ENCODE peak calls at places on chromosomes 4 and X, in eight cellular contexts. Y is brain microvascular endothelial cell; K is lower lobe of right lung; I is right lobe of liver; V is left ventricle myocardium inferior; O is CD4-positive, CD25-positive, alpha-beta regulatory T cell; P is mucosa of descending colon; Q is pancreas. C is an unnamed sample. For H3K36me3, the result is how much of the 10 kb centered on the place peaks cover.

GRCh38 chrX:154443479-154443910 is 446 bp upstream of the FAM50A start:
- DNase-seq in Y (no peak), K (no peak), I (no peak), V (no peak), O (no peak), P (peak), Q (no peak), C (no peak)

GRCh38 chrX:24260827-24261550 is 52.9 kb downstream of the SUPT20HL2 start:
- DNase-seq in Y (peak), K (peak), I (no peak), V (no peak), O (peak), P (peak), Q (no peak), C (peak)

GRCh38 chr4:101037938-101038413 is 309.4 kb downstream of the PPP3CA start:
- DNase-seq in Y (no peak), K (no peak), I (no peak), V (no peak), O (peak), P (no peak), Q (no peak), C (no peak)

GRCh38 chr4:81470456-81471327 is 1.0 kb downstream of the RASGEF1B start:
- DNase-seq in Y (peak), K (peak), I (peak), V (peak), O (peak), P (peak), Q (peak), C (peak)

GRCh38 chrX:69025802-69026301 is 139.4 kb downstream of the PJA1 start:
- DNase-seq in Y (peak), K (no peak), I (no peak), V (no peak), O (no peak), P (no peak), Q (no peak), C (no peak)

GRCh38 chr4:4395849-4396627 is 9.1 kb downstream of the NSG1 start:
- DNase-seq in Y (peak), K (peak), I (no peak), V (no peak), O (no peak), P (no peak), Q (no peak), C (no peak)

GRCh38 chr4:108045687-108046024 is 56.0 kb downstream of the HADH start:
- DNase-seq in Y (no peak), K (peak), I (no peak), V (no peak), O (no peak), P (peak), Q (peak), C (no peak)

GRCh38 chrX:7606253-7606652 is 236.7 kb upstream of the VCX start:
- DNase-seq in Y (no peak), K (no peak), I (no peak), V (no peak), O (no peak), P (no peak), Q (no peak), C (no peak)

GRCh38 chrX:40933132-40934078 is 151.8 kb upstream of the USP9X start:
- DNase-seq in Y (peak), K (no peak), I (no peak), V (no peak), O (peak), P (peak), Q (no peak), C (no peak)

GRCh38 chr4:102076622-102077021 is 268.7 kb downstream of the SLC39A8 start:
- DNase-seq in Y (no peak), K (no peak), I (no peak), V (no peak), O (no peak), P (no peak), Q (no peak), C (no peak)

GRCh38 chrX:111039606-111040005 is 56.4 kb upstream of the PAK3 start:
- DNase-seq in Y (no peak), K (no peak), I (no peak), V (no peak), O (no peak), P (no peak), Q (no peak), C (no peak)

GRCh38 chr4:121736735-121737351 is 28.1 kb downstream of the SMIM43 start:
- DNase-seq in Y (peak), K (no peak), I (no peak), V (no peak), O (peak), P (peak), Q (no peak), C (no peak)

GRCh38 chrX:12673487-12673886 is 117.7 kb upstream of the PRPS2 start:
- DNase-seq in Y (no peak), K (no peak), I (no peak), V (no peak), O (no peak), P (no peak), Q (no peak), C (no peak)

GRCh38 chrX:69539437-69539836 is 35.3 kb downstream of the NALF2 start:
- DNase-seq in Y (no peak), K (no peak), I (no peak), V (no peak), O (peak), P (no peak), Q (no peak), C (no peak)

DNA sequence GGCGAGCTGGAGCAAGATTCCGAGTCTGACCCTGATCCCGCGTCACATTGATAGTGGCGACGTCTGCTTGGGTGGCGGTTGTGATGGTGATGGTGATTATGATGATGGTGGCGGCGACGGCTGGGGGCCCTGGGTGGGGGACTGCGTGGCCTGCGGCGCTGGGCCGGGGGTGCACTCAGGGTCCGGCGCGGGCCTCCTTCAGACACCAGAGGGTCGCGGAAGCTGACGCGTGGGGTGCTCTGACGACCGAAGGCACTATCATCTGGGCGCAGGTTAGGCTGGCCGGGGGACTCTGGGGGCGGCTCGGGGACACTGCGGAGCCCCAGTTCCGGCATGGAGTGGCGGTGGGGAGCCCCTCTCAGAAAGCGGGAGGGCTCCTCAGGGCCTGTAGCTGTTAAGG is 4.2 kb downstream of the PLP2 start:
- DNase-seq in Y (no peak), K (no peak), I (no peak), V (no peak), O (no peak), P (no peak), Q (no peak), C (no peak)
- H3K36me3 ChIP-seq in Y (under half), K (under half), I (under half), V (under half), O (under half), P (under half), Q (under half), C (under half)

GRCh38 chrX:148979786-148980185 is 479.4 kb downstream of the AFF2 start:
- DNase-seq in Y (no peak), K (no peak), I (no peak), V (no peak), O (no peak), P (no peak), Q (no peak), C (no peak)

GRCh38 chrX:148976571-148976970 is 476.2 kb downstream of the AFF2 start:
- DNase-seq in Y (no peak), K (no peak), I (no peak), V (no peak), O (no peak), P (no peak), Q (no peak), C (no peak)
- H3K36me3 ChIP-seq in Y (under half), K (under half), I (under half), V (under half), O (under half), P (under half), Q (under half), C (under half)

GRCh38 chrX:101399825-101400224 is 7.9 kb downstream of the GLA start:
- DNase-seq in Y (no peak), K (no peak), I (no peak), V (no peak), O (no peak), P (no peak), Q (no peak), C (no peak)
- H3K36me3 ChIP-seq in Y (under half), K (under half), I (under half), V (under half), O (under half), P (under half), Q (under half), C (under half)

GRCh38 chr4:39274503-39274902 is 91.7 kb downstream of the RFC1 start:
- DNase-seq in Y (no peak), K (no peak), I (no peak), V (no peak), O (no peak), P (no peak), Q (no peak), C (no peak)

GRCh38 chr4:39280770-39281169 is 85.4 kb downstream of the RFC1 start:
- DNase-seq in Y (no peak), K (no peak), I (no peak), V (no peak), O (no peak), P (no peak), Q (no peak), C (no peak)

GRCh38 chr4:39279416-39279815 is 86.7 kb downstream of the RFC1 start:
- DNase-seq in Y (no peak), K (no peak), I (no peak), V (no peak), O (no peak), P (no peak), Q (no peak), C (no peak)

GRCh38 chr4:39278476-39278875 is 87.7 kb downstream of the RFC1 start:
- DNase-seq in Y (no peak), K (no peak), I (no peak), V (no peak), O (no peak), P (no peak), Q (no peak), C (no peak)
- H3K36me3 ChIP-seq in Y (under half), K (half or more), I (under half), V (half or more), O (under half), P (under half), Q (under half), C (under half)

DNA sequence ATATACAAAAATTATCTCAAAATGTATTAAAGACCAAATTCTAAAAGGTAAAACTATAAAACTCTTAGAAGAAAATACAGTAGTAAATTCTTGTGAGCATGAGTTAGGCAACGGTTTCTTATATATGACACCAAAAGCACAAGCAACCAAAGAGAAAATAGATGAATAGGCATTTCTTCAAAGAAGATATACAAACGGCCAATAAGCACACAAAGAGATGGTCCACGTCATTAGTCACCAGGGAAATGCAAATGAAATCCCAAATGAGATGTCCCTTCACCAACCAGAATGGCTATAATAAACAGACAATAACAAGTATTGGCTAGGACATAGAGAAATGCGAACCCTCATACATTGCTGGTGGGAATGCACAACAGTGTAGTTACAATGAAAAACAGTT is 44.5 kb downstream of the RAB33A start:
- DNase-seq in Y (peak), K (no peak), I (no peak), V (no peak), O (peak), P (no peak), Q (no peak), C (no peak)
- H3K36me3 ChIP-seq in Y (under half), K (under half), I (under half), V (under half), O (under half), P (under half), Q (under half), C (under half)

C was measured in Peyer's patch.